ENCODE peak calls at places on chromosomes 7 and 10, in four cellular contexts. F is K562, T is HepG2, Q is GM12878. W is an unnamed sample.

GRCh38 chr7:37369904-37370303 is 78.8 kb downstream of the ELMO1 start:
- DNase-seq in Q (no peak), F (no peak), T (no peak), W (no peak)

GRCh38 chr10:104767745-104768144 is 126.7 kb downstream of the SORCS3 start:
- DNase-seq in T (no peak), Q (no peak), F (no peak), W (no peak)

GRCh38 chr7:71721742-71722141 is 589.8 kb downstream of the GALNT17 start:
- DNase-seq in F (no peak), T (no peak), Q (no peak), W (no peak)

GRCh38 chr7:45180084-45180986 is 22.7 kb downstream of the RAMP3 start:
- DNase-seq in Q (no peak), F (no peak), T (no peak), W (peak; percentile 1)

GRCh38 chr10:77486511-77486910 is 151.1 kb downstream of the KCNMA1 start:
- DNase-seq in T (no peak), Q (no peak), F (no peak), W (no peak)

GRCh38 chr7:51430480-51431086 is 114.0 kb upstream of the COBL start:
- DNase-seq in T (peak; percentile 43), Q (peak; percentile 5), F (peak; percentile 75), W (peak; percentile 69)

GRCh38 chr7:76220185-76221057 is 18.7 kb downstream of the SRRM3 start:
- DNase-seq in T (peak; percentile 49), Q (no peak), F (peak; percentile 46), W (peak; percentile 84)

GRCh38 chr7:32458025-32458424 is 32.2 kb downstream of the LSM5 start:
- DNase-seq in F (no peak), Q (no peak), T (no peak), W (no peak)

GRCh38 chr10:61621538-61622150 is 41.1 kb upstream of the CABCOCO1 start:
- DNase-seq in Q (no peak), F (no peak), T (peak; percentile 57), W (no peak)

GRCh38 chr7:30422922-30423321 is 55.7 kb downstream of the NOD1 start:
- DNase-seq in Q (no peak), F (no peak), T (no peak), W (no peak)

GRCh38 chr10:107011113-107011512 is 153.4 kb downstream of the SORCS1 start:
- DNase-seq in F (no peak), T (no peak), Q (no peak), W (no peak)

GRCh38 chr10:50892467-50892866 is 7.0 kb upstream of the A1CF start:
- DNase-seq in F (no peak), Q (no peak), T (no peak), W (no peak)

GRCh38 chr7:46682841-46683624 is 762.0 kb upstream of the IGFBP3 start:
- DNase-seq in F (no peak), T (no peak), Q (no peak), W (no peak)
- TF ChIP-seq NR2C2 in F (no peak), T (no peak), Q (no peak), W (no peak)

GRCh38 chr7:29349362-29349761 is 154.8 kb downstream of the CHN2 start:
- DNase-seq in F (no peak), T (no peak), Q (no peak), W (no peak)
- TF ChIP-seq NR2C2 in F (no peak), T (no peak), Q (no peak), W (no peak)

DNA sequence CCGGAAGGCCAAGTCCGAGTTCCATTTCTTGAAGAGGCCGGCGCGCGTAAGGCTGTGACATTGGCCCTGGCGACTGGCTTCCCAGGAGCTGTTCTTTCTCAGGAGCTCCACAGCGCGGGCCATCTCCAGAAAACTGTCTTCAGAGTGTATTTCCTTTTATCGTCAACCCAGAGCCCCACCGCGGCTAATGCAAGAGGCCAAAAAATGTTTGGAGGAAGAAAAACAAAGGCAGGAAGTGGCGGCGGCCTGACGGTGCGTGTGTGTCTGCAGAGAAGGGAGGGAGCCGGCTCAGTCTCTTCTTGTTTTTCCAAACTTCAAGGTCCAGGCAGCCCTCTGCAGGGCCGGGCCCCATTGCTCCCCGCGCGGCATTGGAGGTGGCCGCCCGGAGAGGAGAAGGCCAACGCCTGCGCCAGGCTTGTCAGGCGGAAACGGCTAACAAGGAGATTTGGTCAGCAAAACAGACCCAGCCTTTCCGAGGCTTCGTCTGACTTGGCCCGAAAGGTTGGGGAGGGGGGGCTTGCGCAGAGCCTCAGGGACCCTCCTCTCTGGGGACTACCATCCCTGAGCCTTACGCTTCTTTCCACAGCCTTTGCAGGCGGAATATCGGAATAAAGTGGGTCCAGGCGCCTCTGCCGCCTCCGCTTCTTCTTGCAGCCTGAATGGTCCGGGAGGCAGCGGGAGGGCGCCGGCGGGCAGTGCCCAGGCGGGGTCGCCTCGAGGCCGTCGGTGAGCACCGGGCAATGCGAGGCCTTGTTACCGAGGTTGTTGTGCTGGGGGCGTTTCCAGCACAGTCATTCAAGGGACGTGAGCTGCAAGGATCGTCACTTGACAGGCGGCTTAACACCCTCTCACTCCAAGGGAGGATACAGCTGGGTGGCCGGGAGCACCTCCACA is 3.9 kb upstream of the HOXA11 start:
- DNase-seq in Q (no peak), T (no peak), F (no peak), W (peak; percentile 49)
- TF ChIP-seq NR2C2 in Q (no peak), T (no peak), F (no peak), W (no peak)

GRCh38 chr7:143410523-143411004 is 1.9 kb upstream of the EPHA1 start:
- DNase-seq in Q (no peak), T (no peak), F (no peak), W (peak; percentile 58)
- TF ChIP-seq NR2C2 in Q (no peak), T (no peak), F (no peak), W (no peak)

DNA sequence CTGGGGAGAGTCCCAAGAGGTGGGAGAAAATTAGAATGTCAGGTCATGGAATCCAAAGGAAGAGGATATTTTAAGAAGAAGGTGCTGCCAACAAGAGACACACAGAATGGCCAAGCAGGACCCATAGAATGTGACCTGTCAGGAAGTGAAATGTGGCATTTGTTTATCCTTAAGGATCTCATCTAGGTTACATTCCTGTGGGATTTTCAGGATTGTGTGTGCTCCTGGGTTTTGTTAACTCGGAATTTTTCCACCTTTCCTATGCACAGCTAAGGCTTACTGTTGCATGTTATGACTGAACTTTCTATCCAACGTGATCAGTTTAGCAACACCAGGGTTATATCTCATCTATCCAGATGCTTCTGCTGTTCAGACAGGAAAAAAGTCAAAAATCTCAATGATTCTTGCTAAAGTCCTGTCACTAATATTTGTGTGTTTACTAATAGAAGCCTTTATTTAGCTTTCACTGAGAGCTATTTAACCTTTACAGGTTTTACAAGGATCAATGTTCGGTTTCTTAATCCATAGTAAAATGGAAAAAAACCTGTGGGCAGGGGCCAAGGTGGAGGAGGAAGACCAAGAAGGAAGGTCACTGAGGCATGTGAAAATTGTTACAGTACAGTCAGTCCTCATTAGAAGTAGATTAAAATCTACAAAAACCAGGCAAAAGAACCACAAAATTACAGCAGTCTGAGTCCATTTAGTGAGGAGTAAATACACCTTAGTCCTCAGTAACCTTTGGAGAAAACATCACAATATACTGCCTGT is 437.8 kb upstream of the NPVF start:
- DNase-seq in Q (no peak), T (no peak), F (no peak), W (no peak)
- TF ChIP-seq NR2C2 in Q (no peak), T (no peak), F (no peak), W (no peak)

GRCh38 chr10:30151581-30152389 is 92.4 kb upstream of the JCAD start:
- DNase-seq in F (peak; percentile 69), T (no peak), Q (no peak), W (no peak)
- TF ChIP-seq NR2C2 in F (no peak), T (no peak), Q (no peak), W (no peak)

DNA sequence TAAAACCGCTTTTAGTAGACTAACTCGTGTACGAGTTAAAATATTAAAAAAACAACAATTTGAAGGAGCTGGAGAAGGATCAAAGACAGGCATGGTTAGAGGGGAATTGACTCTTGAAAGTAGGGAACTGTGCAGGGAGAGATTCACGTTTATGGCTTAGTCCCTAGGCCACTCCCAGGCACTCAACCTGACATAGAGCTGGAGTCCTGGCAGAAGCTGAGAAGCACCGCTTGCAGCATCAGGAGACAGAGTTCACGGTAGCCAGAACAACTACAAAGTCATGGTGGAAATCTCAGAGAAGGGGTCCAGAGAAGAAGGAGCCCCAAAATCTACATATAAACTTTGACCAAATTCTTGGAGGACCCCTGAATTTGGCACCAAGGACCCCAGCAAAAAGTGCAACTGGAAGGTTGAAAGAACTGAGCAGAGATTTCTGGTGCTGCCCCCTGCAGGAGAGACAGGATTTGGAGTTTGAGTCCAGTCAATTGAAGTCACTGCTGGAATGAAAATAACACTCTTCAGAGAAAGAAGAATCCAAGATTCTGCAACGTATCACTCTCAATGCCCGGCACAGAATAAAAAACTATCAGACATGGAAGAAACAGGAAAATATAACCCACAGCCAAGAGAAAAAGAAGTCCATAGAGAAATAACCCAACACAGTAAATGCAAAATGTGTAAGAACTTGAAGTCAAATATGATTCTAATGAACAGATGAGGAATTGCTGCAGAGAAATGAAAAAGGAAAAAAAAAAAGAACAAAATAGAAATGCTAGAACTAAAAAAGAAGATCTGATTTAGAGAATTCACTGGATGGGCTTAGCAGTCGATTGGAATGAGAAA is 493.3 kb upstream of the PODXL start:
- DNase-seq in F (peak; percentile 62), T (peak; percentile 18), Q (no peak), W (peak; percentile 76)
- TF ChIP-seq NR2C2 in F (no peak), T (no peak), Q (no peak), W (no peak)

GRCh38 chr10:6689036-6689435 is 109.0 kb upstream of the PRKCQ start:
- DNase-seq in T (no peak), F (no peak), Q (no peak), W (no peak)
- TF ChIP-seq NR2C2 in T (no peak), F (no peak), Q (no peak), W (no peak)

DNA sequence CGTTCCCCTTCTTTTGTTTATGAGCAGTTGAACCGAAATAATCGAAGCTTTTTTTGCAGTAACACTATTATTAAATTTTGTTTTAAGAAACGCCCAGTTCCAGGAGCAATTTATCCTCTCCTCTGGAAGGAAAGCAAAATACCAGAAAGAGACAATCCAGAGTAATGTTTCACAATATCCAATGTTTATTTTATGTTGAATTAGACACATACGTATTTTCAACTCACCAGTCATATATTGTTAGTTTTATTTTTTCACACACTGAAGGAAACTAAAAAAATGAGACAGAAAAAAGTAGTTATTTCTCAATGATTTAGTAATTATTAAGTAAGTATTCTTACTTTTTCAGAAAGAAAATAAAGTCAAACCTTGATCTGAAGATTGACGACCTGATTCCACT is 85.1 kb downstream of the MYOF start:
- DNase-seq in Q (no peak), T (no peak), F (no peak), W (no peak)
- TF ChIP-seq NR2C2 in Q (no peak), T (no peak), F (no peak), W (no peak)

W was measured in WTC11.